ENCODE peak calls at places on chromosomes 6 and 20, in four cellular contexts. D is stomach, T is esophagus muscularis mucosa, Z is HepG2. H is an unnamed sample.

GRCh38 chr6:135438907-135439535 is 58.5 kb downstream of the AHI1 start:
- DNase-seq in D (no peak), T (no peak), Z (peak), H (no peak)

GRCh38 chr6:142802124-142802523 is 142.9 kb downstream of the HIVEP2 start:
- DNase-seq in D (no peak), T (no peak), Z (peak), H (no peak)

GRCh38 chr20:19838495-19838894 is 80.4 kb downstream of the RIN2 start:
- DNase-seq in D (no peak), T (no peak), Z (no peak), H (no peak)

GRCh38 chr6:142934599-142934998 is 10.4 kb downstream of the HIVEP2 start:
- DNase-seq in D (no peak), T (no peak), Z (no peak), H (no peak)

GRCh38 chr6:89353702-89354392 is 1.3 kb upstream of the UBE2J1 start:
- DNase-seq in D (no peak), T (no peak), Z (peak), H (no peak)

GRCh38 chr6:41497994-41498393 is 48.2 kb upstream of the FOXP4 start:
- DNase-seq in D (no peak), T (no peak), Z (no peak), H (no peak)

GRCh38 chr6:161162722-161163121 is 111.1 kb downstream of the AGPAT4 start:
- DNase-seq in D (no peak), T (no peak), Z (no peak), H (no peak)

GRCh38 chr6:131629656-131630055 is 1.6 kb upstream of the MED23 start:
- DNase-seq in D (no peak), T (no peak), Z (no peak), H (no peak)

GRCh38 chr6:170094686-170095272 is 196.1 kb downstream of the DLL1 start:
- DNase-seq in D (peak), T (no peak), Z (no peak), H (no peak)

GRCh38 chr6:158958504-158959386 is 41.3 kb downstream of the RSPH3 start:
- DNase-seq in D (no peak), T (no peak), Z (peak), H (no peak)
- TF ChIP-seq CTCF in D (no peak), T (no peak), Z (peak), H (no peak)

DNA sequence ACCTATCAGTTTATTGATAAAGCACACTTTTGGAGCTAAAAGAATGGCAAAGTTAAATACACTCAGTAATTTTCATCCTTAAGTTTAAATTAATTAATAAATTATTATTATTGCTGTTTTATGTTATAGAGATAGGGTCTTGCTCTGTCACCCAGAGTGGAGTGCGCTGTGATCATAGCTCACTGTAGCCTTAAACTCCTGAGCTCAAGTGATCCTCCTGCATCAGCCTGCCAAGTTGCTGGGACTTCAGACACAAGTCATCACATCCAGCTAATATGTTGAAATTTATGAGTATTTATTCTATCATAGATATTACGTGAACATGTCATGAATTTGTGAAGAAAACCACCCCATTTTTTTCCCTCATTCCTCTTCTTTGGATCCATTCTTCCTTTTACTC is 64.2 kb downstream of the GJA1 start:
- DNase-seq in D (no peak), T (no peak), Z (no peak), H (no peak)
- TF ChIP-seq POLR2AphosphoS5 in D (no peak), T (no peak), Z (no peak), H (no peak)

DNA sequence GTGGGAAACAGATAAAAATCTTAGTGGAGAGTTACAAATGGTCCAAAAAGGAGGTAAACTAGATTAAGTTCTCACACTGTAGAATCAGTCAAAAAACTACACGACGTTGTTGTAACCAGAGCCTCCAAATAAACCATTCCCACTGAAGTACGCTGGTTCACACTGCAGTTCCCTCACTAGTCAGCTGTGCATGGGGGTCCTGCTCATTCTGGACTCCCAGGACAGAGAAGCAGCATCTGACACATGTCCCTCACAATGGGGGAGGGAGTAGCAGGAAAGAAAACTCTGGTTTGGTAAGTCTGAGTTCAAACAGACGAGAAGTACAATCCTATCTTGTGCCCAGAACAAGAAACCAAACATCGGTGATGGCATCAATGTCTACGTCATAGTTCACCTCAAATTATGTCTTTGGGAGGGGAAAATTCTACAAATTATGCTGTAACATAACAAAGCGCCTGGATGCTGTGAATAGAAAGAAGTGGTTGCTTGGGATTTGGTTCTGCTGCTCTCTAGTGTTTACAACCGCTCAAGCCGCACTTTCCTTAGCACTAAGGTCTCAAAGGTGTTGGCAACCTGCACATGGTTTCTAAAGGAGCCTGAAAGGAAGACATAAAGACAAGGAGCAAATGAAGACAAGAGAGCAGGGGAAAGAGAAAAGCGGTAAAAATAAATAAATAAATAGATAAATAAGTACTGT is 208.0 kb downstream of the GMDS start:
- DNase-seq in D (no peak), T (no peak), Z (no peak), H (no peak)
- TF ChIP-seq CTCF in D (no peak), T (no peak), Z (no peak), H (no peak)

GRCh38 chr6:3835055-3835731 is 14.0 kb upstream of the FAM50B start:
- DNase-seq in D (peak), T (peak), Z (peak), H (peak)
- TF ChIP-seq POLR2AphosphoS5 in D (peak), T (peak), Z (no peak), H (no peak)

GRCh38 chr6:101397199-101397598 is 3.7 kb downstream of the GRIK2 start:
- DNase-seq in D (no peak), T (no peak), Z (peak), H (no peak)
- TF ChIP-seq CTCF in D (no peak), T (no peak), Z (peak), H (no peak)

DNA sequence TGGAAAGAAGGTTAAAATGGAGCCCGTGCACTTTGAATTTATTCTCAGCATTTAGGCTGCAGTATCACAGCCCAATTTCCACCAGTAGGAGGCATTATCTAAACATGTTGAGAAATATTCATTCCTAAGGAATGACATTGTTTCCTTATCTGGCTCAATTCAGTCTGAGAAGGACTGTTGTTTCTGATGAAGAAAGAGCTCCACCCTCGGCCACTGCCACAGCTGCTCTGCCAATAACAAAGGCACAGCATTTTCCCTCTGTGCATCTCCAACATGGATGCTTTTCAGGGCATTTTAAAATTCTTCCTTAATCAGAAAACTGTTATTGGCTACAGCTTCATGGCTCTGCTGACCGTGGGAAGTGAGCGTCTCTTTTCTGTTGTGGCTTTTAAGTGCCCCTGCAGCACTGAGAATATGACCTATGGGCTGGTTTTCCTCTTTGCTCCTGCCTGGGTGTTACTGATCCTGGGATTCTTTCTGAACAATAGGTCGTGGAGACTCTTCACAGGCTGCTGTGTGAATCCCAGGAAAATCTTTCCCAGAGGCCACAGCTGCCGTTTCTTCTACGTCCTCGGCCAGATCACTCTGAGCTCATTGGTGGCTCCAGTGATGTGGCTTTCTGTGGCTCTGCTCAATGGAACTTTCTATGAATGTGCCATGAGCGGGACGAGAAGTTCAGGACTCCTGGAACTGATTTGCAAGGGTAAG is at the start of gene CALHM5:
- DNase-seq in D (no peak), T (no peak), Z (no peak), H (no peak)
- TF ChIP-seq POLR2AphosphoS5 in D (peak), T (peak), Z (no peak), H (no peak)

DNA sequence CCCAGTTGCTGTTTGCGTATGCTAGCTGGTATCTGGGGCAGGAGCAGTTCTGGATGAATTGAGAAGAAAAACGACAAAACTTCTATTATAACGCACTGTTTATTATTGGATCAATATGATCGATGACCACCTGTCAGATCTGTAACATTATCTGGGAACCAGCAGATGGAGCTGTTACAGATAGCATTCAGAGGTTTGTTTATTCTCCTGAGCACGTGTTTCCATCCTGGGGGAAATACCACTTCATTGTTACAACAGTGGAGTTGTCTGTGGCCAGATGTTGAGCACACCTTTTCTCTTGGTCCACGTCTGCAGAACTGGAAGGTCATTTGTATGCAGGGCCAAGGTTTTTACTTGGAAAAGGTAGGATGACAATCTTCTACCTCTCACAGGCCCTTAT is 16.0 kb upstream of the NKX2-2 start:
- DNase-seq in D (no peak), T (no peak), Z (peak), H (peak)
- TF ChIP-seq CTCF in D (no peak), T (no peak), Z (peak), H (no peak)

DNA sequence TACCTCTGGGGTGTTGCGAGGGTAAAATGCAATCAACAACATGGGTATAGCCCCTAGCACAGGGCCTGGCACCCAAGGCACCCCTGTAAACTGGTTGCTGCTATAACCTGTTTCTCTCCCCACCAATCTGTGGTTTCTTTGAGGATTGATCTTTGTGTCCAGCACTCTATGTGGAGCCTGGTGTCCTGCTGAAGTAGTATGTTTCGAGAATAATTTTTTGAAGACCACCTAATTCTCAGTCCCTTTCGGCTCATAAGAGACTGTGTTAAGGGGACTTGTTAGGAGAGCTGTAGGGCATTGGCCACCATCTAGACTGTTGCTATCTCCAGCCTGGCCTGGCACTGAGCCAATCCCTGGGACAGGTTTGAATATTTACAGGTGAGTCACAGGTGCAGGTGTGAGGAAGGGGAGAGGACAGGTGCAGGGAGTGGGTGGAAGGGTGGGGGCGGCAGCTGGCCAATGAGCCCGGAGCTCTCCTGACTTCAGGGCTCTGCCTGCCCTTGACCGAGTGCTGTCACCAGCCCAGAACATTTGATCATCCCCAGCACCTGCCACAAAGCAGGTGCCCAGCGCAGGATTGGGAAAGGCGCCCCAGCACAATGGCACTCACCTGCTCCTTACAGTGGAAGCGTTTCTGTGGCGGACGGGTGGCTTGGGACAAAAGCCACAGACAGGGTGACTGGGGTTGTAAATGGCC is 8.1 kb upstream of the C20orf144 start:
- DNase-seq in D (peak), T (no peak), Z (no peak), H (no peak)
- TF ChIP-seq POLR2AphosphoS5 in D (peak), T (no peak), Z (no peak), H (no peak)

H was measured in vagina.